ENCODE peak calls at places on chromosomes 13 and 19, in five cellular contexts. X is pancreas; B is cardiac muscle cell; T is hepatocyte; Y is effector memory CD4-positive, alpha-beta T cell. O is an unnamed sample.

GRCh38 chr19:2111425-2111824 is 14.7 kb downstream of the IZUMO4 start:
- DNase-seq in Y (no peak), T (no peak), X (no peak), B (no peak), O (no peak)

GRCh38 chr13:80340643-80341097 is 256 bp downstream of the SPRY2 start:
- DNase-seq in Y (no peak), T (no peak), X (no peak), B (no peak), O (peak)

GRCh38 chr19:9381367-9381785 is 18.6 kb downstream of the ZNF177 start:
- DNase-seq in X (no peak), T (no peak), Y (no peak), B (no peak), O (no peak)

GRCh38 chr19:50729894-50730293 is 6.7 kb downstream of the CLEC11A start:
- DNase-seq in X (no peak), Y (no peak), B (no peak), T (no peak), O (no peak)

GRCh38 chr13:26558074-26558805 is 757 bp downstream of the WASF3 start:
- DNase-seq in B (peak), Y (no peak), X (no peak), T (no peak), O (peak)

GRCh38 chr13:105908581-105908980 is 626.9 kb downstream of the EFNB2 start:
- DNase-seq in Y (no peak), X (no peak), T (no peak), B (no peak), O (no peak)

GRCh38 chr19:31529121-31529520 is 179.9 kb upstream of the TSHZ3 start:
- DNase-seq in T (no peak), X (no peak), B (no peak), Y (no peak), O (no peak)

GRCh38 chr19:7145494-7145893 is 76.0 kb downstream of the ZNF557 start:
- DNase-seq in X (no peak), T (no peak), B (no peak), Y (no peak), O (no peak)

GRCh38 chr19:41998246-41999020 is 4.4 kb upstream of the ATP1A3 start:
- DNase-seq in Y (no peak), B (peak), T (peak), X (no peak), O (peak)

GRCh38 chr13:21846605-21847004 is 175.7 kb downstream of the FGF9 start:
- DNase-seq in B (no peak), T (no peak), X (no peak), Y (no peak), O (no peak)

GRCh38 chr13:35127466-35127865 is 185.4 kb downstream of the NBEA start:
- DNase-seq in B (no peak), Y (no peak), T (no peak), X (no peak), O (no peak)

GRCh38 chr19:5949792-5950305 is 28.1 kb downstream of the RANBP3 start:
- DNase-seq in T (no peak), X (no peak), B (no peak), Y (peak), O (peak)

GRCh38 chr19:50002386-50002960 is 22.7 kb downstream of the VRK3 start:
- DNase-seq in Y (no peak), B (no peak), T (no peak), X (no peak), O (no peak)

GRCh38 chr19:56538761-56539263 is at the start of gene ZFP28:
- DNase-seq in Y (no peak), B (no peak), T (no peak), X (no peak), O (peak)

GRCh38 chr19:16073481-16073880 is 2.8 kb upstream of the TPM4 start:
- DNase-seq in X (no peak), T (no peak), B (no peak), Y (no peak), O (no peak)

GRCh38 chr19:6800991-6801396 is 28.5 kb downstream of the VAV1 start:
- DNase-seq in T (no peak), X (no peak), Y (peak), B (no peak), O (no peak)

GRCh38 chr19:38974599-38975213 is 836 bp downstream of the FBXO17 start:
- DNase-seq in B (no peak), T (peak), Y (no peak), X (no peak), O (no peak)

GRCh38 chr13:23985060-23985459 is 87.8 kb upstream of the C1QTNF9B start:
- DNase-seq in X (no peak), T (no peak), Y (no peak), B (no peak), O (no peak)

GRCh38 chr13:23983671-23984070 is 86.4 kb upstream of the C1QTNF9B start:
- DNase-seq in X (no peak), T (no peak), Y (no peak), B (no peak), O (no peak)

GRCh38 chr13:23980160-23980551 is 82.9 kb upstream of the C1QTNF9B start:
- DNase-seq in T (peak), B (peak), Y (peak), X (peak), O (peak)

GRCh38 chr13:23984541-23984940 is 87.2 kb upstream of the C1QTNF9B start:
- DNase-seq in Y (no peak), B (no peak), X (peak), T (no peak), O (no peak)

GRCh38 chr13:23979361-23980159 is 82.3 kb upstream of the C1QTNF9B start:
- DNase-seq in X (peak), B (peak), T (peak), Y (peak), O (peak)
- H3K27ac ChIP-seq in X (peak), B (peak), T (peak), Y (peak), O (peak)

GRCh38 chr13:46355906-46356305 is 31.1 kb downstream of the RUBCNL start:
- DNase-seq in X (no peak), Y (no peak), T (no peak), B (no peak), O (no peak)

GRCh38 chr13:46350003-46350402 is 37.0 kb downstream of the RUBCNL start:
- DNase-seq in B (no peak), Y (no peak), X (no peak), T (no peak), O (no peak)

GRCh38 chr13:46355088-46355468 is 32.0 kb downstream of the RUBCNL start:
- DNase-seq in X (no peak), T (no peak), B (no peak), Y (no peak), O (no peak)

GRCh38 chr13:46352810-46353209 is 34.2 kb downstream of the RUBCNL start:
- DNase-seq in B (no peak), Y (no peak), X (no peak), T (no peak), O (peak)

GRCh38 chr13:46354143-46355087 is 32.6 kb downstream of the RUBCNL start:
- DNase-seq in T (no peak), Y (no peak), B (no peak), X (no peak), O (no peak)
- H3K27ac ChIP-seq in T (no peak), Y (no peak), B (no peak), X (no peak), O (no peak)

GRCh38 chr13:98822238-98822606 is 69.8 kb upstream of the SLC15A1 start:
- DNase-seq in T (no peak), B (peak), Y (no peak), X (peak), O (no peak)
- H3K27ac ChIP-seq in T (peak), B (peak), Y (no peak), X (no peak), O (no peak)

DNA sequence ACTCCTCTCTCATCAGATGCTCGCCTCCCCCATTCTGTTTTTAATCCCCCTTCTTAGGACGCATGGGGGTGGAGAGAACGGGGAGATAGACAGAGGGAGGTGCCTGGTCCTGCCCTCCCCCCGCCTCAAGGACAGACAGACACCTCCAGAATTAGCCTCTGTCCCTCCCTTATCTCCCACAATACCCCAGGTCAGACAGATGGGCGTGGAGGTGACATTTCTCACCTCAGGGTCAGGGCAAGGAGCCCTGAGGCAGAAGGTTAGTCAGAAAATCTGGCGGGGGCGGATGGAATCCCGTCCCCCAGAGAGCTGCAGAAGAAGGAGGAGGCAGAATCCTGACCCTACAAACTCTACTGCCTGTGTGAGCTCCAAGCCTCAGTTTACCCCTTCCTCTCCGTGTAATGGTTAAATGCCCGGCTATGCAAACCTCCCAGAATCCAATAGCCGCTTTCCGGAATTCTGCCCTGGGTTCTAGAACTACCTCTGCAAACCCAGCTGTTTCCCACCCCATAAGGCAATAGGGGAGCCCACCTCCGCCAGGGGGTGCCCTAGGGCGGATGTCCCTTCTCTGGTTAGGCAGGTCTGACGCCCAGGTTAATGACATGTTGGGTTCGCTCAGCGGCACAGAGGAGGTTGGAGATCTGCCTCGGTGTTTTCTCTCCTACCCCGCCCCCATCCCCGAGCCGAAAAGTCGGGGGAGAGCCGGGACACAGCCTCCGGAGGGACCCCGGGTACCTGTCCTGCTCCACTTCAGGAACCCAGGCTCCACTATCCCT is 900 bp downstream of the PPP1R13L start:
- DNase-seq in Y (peak), T (peak), B (peak), X (peak), O (peak)
- H3K27ac ChIP-seq in Y (no peak), T (peak), B (no peak), X (peak), O (peak)

GRCh38 chr13:52737451-52737850 is 2.2 kb downstream of the CNMD start:
- DNase-seq in T (no peak), Y (no peak), X (no peak), B (no peak), O (no peak)
- H3K27ac ChIP-seq in T (no peak), Y (no peak), X (no peak), B (no peak), O (no peak)